ENCODE peak calls at places on chromosomes 12 and 14, in nine cellular contexts. One of them, this sample, is unnamed. For H3K27me3, the result is how much of the 10 kb centered on the place peaks cover.

GRCh38 chr12:9364224-9365176 is 156.3 kb upstream of the PZP start:
- DNase-seq in endothelial cell of umbilical vein: no peak
- DNase-seq in Caco-2: no peak
- DNase-seq in HepG2: peak
- DNase-seq in bronchial epithelial cell: peak
- DNase-seq in GM23248: peak
- DNase-seq in dorsolateral prefrontal cortex: peak
- DNase-seq in colonic mucosa: no peak
- DNase-seq in tibial artery: no peak
- DNase-seq in this sample: no peak

GRCh38 chr12:126718365-126718764 is 1548.6 kb upstream of the TMEM132C start:
- DNase-seq in tibial artery: no peak
- DNase-seq in dorsolateral prefrontal cortex: no peak
- DNase-seq in Caco-2: no peak
- DNase-seq in endothelial cell of umbilical vein: no peak
- DNase-seq in HepG2: no peak
- DNase-seq in GM23248: no peak
- DNase-seq in bronchial epithelial cell: no peak
- DNase-seq in colonic mucosa: no peak
- DNase-seq in this sample: no peak

GRCh38 chr14:73887116-73887490 is 444 bp downstream of the ZNF410 start:
- DNase-seq in endothelial cell of umbilical vein: peak
- DNase-seq in colonic mucosa: no peak
- DNase-seq in GM23248: peak
- DNase-seq in HepG2: peak
- DNase-seq in bronchial epithelial cell: peak
- DNase-seq in dorsolateral prefrontal cortex: no peak
- DNase-seq in tibial artery: no peak
- DNase-seq in Caco-2: no peak
- DNase-seq in this sample: no peak

GRCh38 chr12:130075497-130076076 is 86.7 kb upstream of the FZD10 start:
- DNase-seq in Caco-2: no peak
- DNase-seq in bronchial epithelial cell: no peak
- DNase-seq in tibial artery: no peak
- DNase-seq in dorsolateral prefrontal cortex: no peak
- DNase-seq in colonic mucosa: no peak
- DNase-seq in HepG2: no peak
- DNase-seq in GM23248: no peak
- DNase-seq in endothelial cell of umbilical vein: no peak
- DNase-seq in this sample: no peak

GRCh38 chr12:1797011-1797901 is 23.1 kb upstream of the LRTM2 start:
- DNase-seq in Caco-2: no peak
- DNase-seq in colonic mucosa: peak
- DNase-seq in GM23248: peak
- DNase-seq in endothelial cell of umbilical vein: no peak
- DNase-seq in bronchial epithelial cell: no peak
- DNase-seq in HepG2: no peak
- DNase-seq in dorsolateral prefrontal cortex: no peak
- DNase-seq in tibial artery: peak
- DNase-seq in this sample: no peak

GRCh38 chr14:101731187-101732080 is 30.1 kb upstream of the PPP2R5C start:
- DNase-seq in bronchial epithelial cell: peak
- DNase-seq in Caco-2: peak
- DNase-seq in dorsolateral prefrontal cortex: peak
- DNase-seq in GM23248: peak
- DNase-seq in colonic mucosa: peak
- DNase-seq in HepG2: peak
- DNase-seq in endothelial cell of umbilical vein: peak
- DNase-seq in tibial artery: no peak
- DNase-seq in this sample: peak

GRCh38 chr12:57454566-57455373 is at the start of gene INHBE:
- DNase-seq in bronchial epithelial cell: no peak
- DNase-seq in dorsolateral prefrontal cortex: no peak
- DNase-seq in tibial artery: no peak
- DNase-seq in colonic mucosa: no peak
- DNase-seq in Caco-2: peak
- DNase-seq in GM23248: peak
- DNase-seq in HepG2: peak
- DNase-seq in endothelial cell of umbilical vein: no peak
- DNase-seq in this sample: peak

GRCh38 chr12:4991373-4991772 is 52.3 kb upstream of the KCNA5 start:
- DNase-seq in tibial artery: no peak
- DNase-seq in endothelial cell of umbilical vein: no peak
- DNase-seq in colonic mucosa: no peak
- DNase-seq in HepG2: no peak
- DNase-seq in GM23248: no peak
- DNase-seq in bronchial epithelial cell: no peak
- DNase-seq in dorsolateral prefrontal cortex: no peak
- DNase-seq in Caco-2: no peak
- DNase-seq in this sample: no peak

GRCh38 chr12:26056335-26056734 is 68.5 kb downstream of the BHLHE41 start:
- DNase-seq in colonic mucosa: no peak
- DNase-seq in dorsolateral prefrontal cortex: no peak
- DNase-seq in tibial artery: no peak
- DNase-seq in GM23248: peak
- DNase-seq in HepG2: no peak
- DNase-seq in Caco-2: no peak
- DNase-seq in endothelial cell of umbilical vein: peak
- DNase-seq in bronchial epithelial cell: peak
- DNase-seq in this sample: peak

GRCh38 chr12:5260086-5260485 is 171.8 kb upstream of the NTF3 start:
- DNase-seq in Caco-2: no peak
- DNase-seq in tibial artery: no peak
- DNase-seq in endothelial cell of umbilical vein: no peak
- DNase-seq in bronchial epithelial cell: no peak
- DNase-seq in colonic mucosa: no peak
- DNase-seq in HepG2: no peak
- DNase-seq in dorsolateral prefrontal cortex: no peak
- DNase-seq in GM23248: no peak
- DNase-seq in this sample: no peak

GRCh38 chr12:114408881-114409795 is 3.2 kb upstream of the TBX5 start:
- DNase-seq in colonic mucosa: no peak
- DNase-seq in GM23248: peak
- DNase-seq in dorsolateral prefrontal cortex: no peak
- DNase-seq in tibial artery: no peak
- DNase-seq in bronchial epithelial cell: no peak
- DNase-seq in HepG2: no peak
- DNase-seq in endothelial cell of umbilical vein: no peak
- DNase-seq in Caco-2: no peak
- DNase-seq in this sample: peak
- H3K27me3 ChIP-seq in colonic mucosa: half or more
- H3K27me3 ChIP-seq in GM23248: under half
- H3K27me3 ChIP-seq in dorsolateral prefrontal cortex: half or more
- H3K27me3 ChIP-seq in tibial artery: half or more
- H3K27me3 ChIP-seq in bronchial epithelial cell: half or more
- H3K27me3 ChIP-seq in HepG2: under half
- H3K27me3 ChIP-seq in endothelial cell of umbilical vein: half or more
- H3K27me3 ChIP-seq in Caco-2: under half
- H3K27me3 ChIP-seq in this sample: half or more

GRCh38 chr12:113479578-113480335 is 8.1 kb upstream of the LHX5 start:
- DNase-seq in colonic mucosa: peak
- DNase-seq in GM23248: peak
- DNase-seq in HepG2: peak
- DNase-seq in dorsolateral prefrontal cortex: no peak
- DNase-seq in endothelial cell of umbilical vein: peak
- DNase-seq in bronchial epithelial cell: no peak
- DNase-seq in Caco-2: peak
- DNase-seq in tibial artery: no peak
- DNase-seq in this sample: peak

GRCh38 chr12:113479193-113479577 is 7.5 kb upstream of the LHX5 start:
- DNase-seq in dorsolateral prefrontal cortex: no peak
- DNase-seq in Caco-2: no peak
- DNase-seq in bronchial epithelial cell: no peak
- DNase-seq in colonic mucosa: no peak
- DNase-seq in endothelial cell of umbilical vein: no peak
- DNase-seq in HepG2: no peak
- DNase-seq in GM23248: no peak
- DNase-seq in tibial artery: no peak
- DNase-seq in this sample: no peak

GRCh38 chr12:113482334-113482733 is 10.7 kb upstream of the LHX5 start:
- DNase-seq in dorsolateral prefrontal cortex: no peak
- DNase-seq in bronchial epithelial cell: no peak
- DNase-seq in colonic mucosa: no peak
- DNase-seq in GM23248: no peak
- DNase-seq in Caco-2: no peak
- DNase-seq in tibial artery: no peak
- DNase-seq in endothelial cell of umbilical vein: no peak
- DNase-seq in HepG2: no peak
- DNase-seq in this sample: no peak

GRCh38 chr12:113478351-113479011 is 6.8 kb upstream of the LHX5 start:
- DNase-seq in colonic mucosa: no peak
- DNase-seq in dorsolateral prefrontal cortex: no peak
- DNase-seq in bronchial epithelial cell: no peak
- DNase-seq in HepG2: no peak
- DNase-seq in tibial artery: no peak
- DNase-seq in endothelial cell of umbilical vein: no peak
- DNase-seq in GM23248: no peak
- DNase-seq in Caco-2: no peak
- DNase-seq in this sample: no peak

DNA sequence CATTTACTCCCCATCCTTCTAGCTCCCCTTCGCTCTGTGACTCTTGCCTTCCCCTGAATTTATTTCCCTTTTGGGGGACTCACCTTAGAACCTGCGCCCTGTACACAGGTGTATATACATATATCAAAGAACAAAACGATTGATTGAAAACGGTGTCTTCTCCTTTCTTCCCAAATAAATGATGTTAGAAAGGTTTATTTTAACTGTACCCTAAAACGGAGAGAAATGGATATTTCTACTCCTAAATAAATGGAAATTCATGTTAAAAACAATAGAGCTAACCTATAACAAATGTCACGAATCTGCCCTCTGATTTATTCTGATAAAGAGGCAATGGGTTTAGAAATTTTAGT is 8.6 kb upstream of the LHX5 start:
- DNase-seq in tibial artery: no peak
- DNase-seq in endothelial cell of umbilical vein: no peak
- DNase-seq in Caco-2: no peak
- DNase-seq in colonic mucosa: no peak
- DNase-seq in dorsolateral prefrontal cortex: no peak
- DNase-seq in HepG2: no peak
- DNase-seq in bronchial epithelial cell: no peak
- DNase-seq in GM23248: no peak
- DNase-seq in this sample: no peak
- H3K27me3 ChIP-seq in tibial artery: half or more
- H3K27me3 ChIP-seq in endothelial cell of umbilical vein: under half
- H3K27me3 ChIP-seq in Caco-2: under half
- H3K27me3 ChIP-seq in colonic mucosa: under half
- H3K27me3 ChIP-seq in dorsolateral prefrontal cortex: half or more
- H3K27me3 ChIP-seq in HepG2: under half
- H3K27me3 ChIP-seq in bronchial epithelial cell: under half
- H3K27me3 ChIP-seq in GM23248: under half
- H3K27me3 ChIP-seq in this sample: half or more

GRCh38 chr12:95789126-95790024 is 1.2 kb downstream of the NTN4 start:
- DNase-seq in bronchial epithelial cell: no peak
- DNase-seq in GM23248: peak
- DNase-seq in dorsolateral prefrontal cortex: peak
- DNase-seq in colonic mucosa: peak
- DNase-seq in endothelial cell of umbilical vein: no peak
- DNase-seq in HepG2: no peak
- DNase-seq in Caco-2: peak
- DNase-seq in tibial artery: peak
- DNase-seq in this sample: no peak

GRCh38 chr12:95784886-95785285 is 5.7 kb downstream of the NTN4 start:
- DNase-seq in GM23248: peak
- DNase-seq in bronchial epithelial cell: no peak
- DNase-seq in dorsolateral prefrontal cortex: no peak
- DNase-seq in HepG2: no peak
- DNase-seq in Caco-2: no peak
- DNase-seq in endothelial cell of umbilical vein: no peak
- DNase-seq in colonic mucosa: no peak
- DNase-seq in tibial artery: no peak
- DNase-seq in this sample: no peak

GRCh38 chr12:95788637-95789036 is 1.9 kb downstream of the NTN4 start:
- DNase-seq in endothelial cell of umbilical vein: peak
- DNase-seq in tibial artery: no peak
- DNase-seq in Caco-2: no peak
- DNase-seq in colonic mucosa: no peak
- DNase-seq in bronchial epithelial cell: peak
- DNase-seq in GM23248: peak
- DNase-seq in dorsolateral prefrontal cortex: no peak
- DNase-seq in HepG2: no peak
- DNase-seq in this sample: no peak

GRCh38 chr12:95790025-95790911 is at the start of gene NTN4:
- DNase-seq in bronchial epithelial cell: no peak
- DNase-seq in HepG2: no peak
- DNase-seq in endothelial cell of umbilical vein: peak
- DNase-seq in GM23248: peak
- DNase-seq in colonic mucosa: peak
- DNase-seq in Caco-2: peak
- DNase-seq in tibial artery: peak
- DNase-seq in dorsolateral prefrontal cortex: peak
- DNase-seq in this sample: peak

DNA sequence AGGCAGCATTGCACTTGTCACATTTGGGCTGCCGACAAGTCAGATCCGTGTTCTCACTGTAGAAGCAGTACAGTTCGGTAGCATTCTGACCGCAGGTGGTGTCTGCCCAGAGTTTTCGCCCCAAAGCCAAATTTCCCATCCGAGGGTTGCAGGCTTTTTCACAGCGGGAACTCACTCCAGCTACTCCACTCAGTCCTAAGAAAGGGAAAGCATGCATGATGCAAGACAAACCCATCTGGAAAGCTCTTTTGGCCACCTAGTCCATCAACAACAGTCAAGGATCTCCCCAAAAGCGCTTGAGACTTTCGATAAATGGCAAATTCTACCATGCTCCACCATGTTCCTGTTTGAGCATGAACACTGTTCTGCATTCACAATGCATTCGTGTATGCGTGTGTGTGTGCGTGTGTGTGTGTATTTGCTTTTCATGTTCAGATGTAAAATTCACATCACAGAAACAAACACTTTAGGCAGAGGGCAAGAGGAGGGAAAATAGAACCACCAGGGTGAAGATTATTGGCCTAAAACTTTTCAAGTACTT is 3.2 kb downstream of the NTN4 start:
- DNase-seq in colonic mucosa: no peak
- DNase-seq in dorsolateral prefrontal cortex: no peak
- DNase-seq in GM23248: no peak
- DNase-seq in HepG2: no peak
- DNase-seq in endothelial cell of umbilical vein: no peak
- DNase-seq in tibial artery: no peak
- DNase-seq in bronchial epithelial cell: no peak
- DNase-seq in Caco-2: no peak
- DNase-seq in this sample: no peak
- H3K27me3 ChIP-seq in colonic mucosa: under half
- H3K27me3 ChIP-seq in dorsolateral prefrontal cortex: under half
- H3K27me3 ChIP-seq in GM23248: under half
- H3K27me3 ChIP-seq in HepG2: under half
- H3K27me3 ChIP-seq in endothelial cell of umbilical vein: under half
- H3K27me3 ChIP-seq in tibial artery: under half
- H3K27me3 ChIP-seq in bronchial epithelial cell: under half
- H3K27me3 ChIP-seq in Caco-2: under half
- H3K27me3 ChIP-seq in this sample: under half

DNA sequence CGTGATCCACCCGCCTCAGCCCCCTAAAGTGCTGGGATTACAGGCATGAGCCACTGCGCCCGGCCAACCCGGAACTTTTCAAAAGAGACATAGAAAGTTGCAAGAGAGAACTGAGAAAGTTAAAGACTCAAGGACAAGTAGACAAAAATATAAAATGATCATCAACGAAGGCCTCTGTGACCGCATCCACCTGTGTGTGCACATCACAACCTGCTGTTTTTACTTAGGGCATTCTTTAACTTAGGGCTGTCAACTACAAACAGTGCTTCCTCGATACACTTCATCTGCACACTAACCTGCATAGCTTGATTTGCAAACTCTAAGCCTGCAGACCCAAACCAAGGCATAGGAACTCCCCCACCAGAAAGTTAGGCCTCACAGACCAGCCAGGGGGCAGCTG is 14.8 kb downstream of the P2RX2 start:
- DNase-seq in HepG2: no peak
- DNase-seq in colonic mucosa: no peak
- DNase-seq in tibial artery: no peak
- DNase-seq in dorsolateral prefrontal cortex: no peak
- DNase-seq in Caco-2: no peak
- DNase-seq in GM23248: no peak
- DNase-seq in bronchial epithelial cell: no peak
- DNase-seq in endothelial cell of umbilical vein: no peak
- DNase-seq in this sample: no peak
- H3K27me3 ChIP-seq in HepG2: under half
- H3K27me3 ChIP-seq in colonic mucosa: under half
- H3K27me3 ChIP-seq in tibial artery: under half
- H3K27me3 ChIP-seq in dorsolateral prefrontal cortex: under half
- H3K27me3 ChIP-seq in Caco-2: under half
- H3K27me3 ChIP-seq in GM23248: under half
- H3K27me3 ChIP-seq in bronchial epithelial cell: under half
- H3K27me3 ChIP-seq in endothelial cell of umbilical vein: under half
- H3K27me3 ChIP-seq in this sample: under half

This sample was measured in A673.